ENCODE peak calls at places on chromosomes 6 and 20, in nine cellular contexts. R, E, P, A, J, G, Q, H and W are unnamed samples.

GRCh38 chr6:155530219-155530834 is 74.7 kb upstream of the NOX3 start:
- DNase-seq in R (peak), E (peak), P (no peak), A (no peak), J (no peak), G (peak), Q (no peak), H (no peak), W (no peak)

GRCh38 chr20:40082436-40082835 is 606.6 kb downstream of the MAFB start:
- DNase-seq in R (no peak), E (no peak), P (no peak), A (no peak), J (no peak), G (no peak), Q (no peak), H (no peak), W (no peak)

GRCh38 chr6:133306876-133307275 is 65.7 kb downstream of the EYA4 start:
- DNase-seq in R (no peak), E (no peak), P (no peak), A (no peak), J (no peak), G (no peak), Q (no peak), H (no peak), W (no peak)

GRCh38 chr6:129542705-129543104 is 167.3 kb downstream of the ARHGAP18 start:
- DNase-seq in R (no peak), E (no peak), P (no peak), A (no peak), J (no peak), G (no peak), Q (no peak), H (no peak), W (no peak)

GRCh38 chr6:33840064-33840926 is 36.5 kb upstream of the MLN start:
- DNase-seq in R (peak), E (no peak), P (peak), A (no peak), J (no peak), G (no peak), Q (no peak), H (no peak), W (peak)

GRCh38 chr6:122323361-122323760 is 76.1 kb upstream of the HSF2 start:
- DNase-seq in R (no peak), E (peak), P (no peak), A (no peak), J (no peak), G (no peak), Q (no peak), H (no peak), W (no peak)

GRCh38 chr20:20454850-20455627 is 87.1 kb downstream of the INSM1 start:
- DNase-seq in R (no peak), E (no peak), P (no peak), A (no peak), J (no peak), G (no peak), Q (no peak), H (no peak), W (no peak)

GRCh38 chr6:13427346-13427745 is 60.1 kb downstream of the GFOD1 start:
- DNase-seq in R (no peak), E (no peak), P (no peak), A (no peak), J (no peak), G (no peak), Q (no peak), H (no peak), W (no peak)

GRCh38 chr6:32976334-32977069 is 8.1 kb downstream of the BRD2 start:
- DNase-seq in R (no peak), E (no peak), P (no peak), A (no peak), J (no peak), G (no peak), Q (no peak), H (no peak), W (no peak)

GRCh38 chr6:73521351-73522254 is 771 bp upstream of the EEF1A1 start:
- DNase-seq in R (peak), E (no peak), P (peak), A (peak), J (no peak), G (peak), Q (no peak), H (peak), W (no peak)

GRCh38 chr6:326896-327537 is 34.7 kb downstream of the DUSP22 start:
- DNase-seq in R (no peak), E (no peak), P (no peak), A (no peak), J (no peak), G (no peak), Q (no peak), H (no peak), W (no peak)

GRCh38 chr6:37303891-37304503 is 46.1 kb upstream of the TMEM217 start:
- DNase-seq in R (peak), E (no peak), P (peak), A (peak), J (no peak), G (peak), Q (no peak), H (no peak), W (peak)

GRCh38 chr6:144397141-144397540 is 112.0 kb downstream of the UTRN start:
- DNase-seq in R (no peak), E (no peak), P (no peak), A (no peak), J (no peak), G (no peak), Q (no peak), H (no peak), W (no peak)

GRCh38 chr6:47457370-47457769 is 20.2 kb upstream of the CD2AP start:
- DNase-seq in R (no peak), E (no peak), P (no peak), A (no peak), J (no peak), G (no peak), Q (no peak), H (no peak), W (no peak)

GRCh38 chr6:114453737-114454276 is 111.0 kb upstream of the HS3ST5 start:
- DNase-seq in R (no peak), E (no peak), P (no peak), A (no peak), J (no peak), G (no peak), Q (no peak), H (no peak), W (no peak)

GRCh38 chr6:71460933-71461332 is 172.3 kb downstream of the OGFRL1 start:
- DNase-seq in R (no peak), E (no peak), P (no peak), A (no peak), J (no peak), G (no peak), Q (no peak), H (no peak), W (no peak)

GRCh38 chr6:143169440-143169839 is 108.8 kb downstream of the AIG1 start:
- DNase-seq in R (no peak), E (no peak), P (no peak), A (no peak), J (no peak), G (no peak), Q (no peak), H (no peak), W (no peak)

GRCh38 chr6:80610821-80611220 is 504.4 kb downstream of the BCKDHB start:
- DNase-seq in R (no peak), E (no peak), P (peak), A (no peak), J (no peak), G (no peak), Q (no peak), H (no peak), W (peak)